ENCODE peak calls at places on chromosome 15, in nine cellular contexts. G is brain microvascular endothelial cell; N is cardiac muscle cell; H is kidney; J is caudate nucleus; L is HL-60; B is CD8-positive, alpha-beta memory T cell; C is mammary epithelial cell; O is transverse colon. V is an unnamed sample.
A peak's percentile ranks its signal among the peaks of the same experiment; 100 is the strongest.

GRCh38 chr15:64305261-64305660 is 50.7 kb downstream of the CSNK1G1 start:
- DNase-seq in B (no peak), O (no peak), G (no peak), L (no peak), H (no peak), J (no peak), N (no peak), C (peak; percentile 4), V (no peak)

GRCh38 chr15:84616235-84616634 is 15.4 kb downstream of the ZSCAN2 start:
- DNase-seq in N (no peak), H (peak; percentile 13), B (no peak), L (peak; percentile 68), J (no peak), C (no peak), G (no peak), O (no peak), V (no peak)

GRCh38 chr15:42619641-42620371 is 44.4 kb downstream of the STARD9 start:
- DNase-seq in H (no peak), G (no peak), B (no peak), J (no peak), O (no peak), L (no peak), N (no peak), C (no peak), V (no peak)

GRCh38 chr15:38041576-38041975 is 107.1 kb downstream of the TMCO5A start:
- DNase-seq in H (no peak), O (no peak), B (no peak), N (no peak), J (no peak), L (no peak), C (peak; percentile 79), G (no peak), V (peak; percentile 26)

GRCh38 chr15:52661909-52662308 is 17.3 kb downstream of the ATOSA start:
- DNase-seq in O (no peak), C (no peak), B (no peak), N (no peak), G (no peak), J (no peak), H (no peak), L (no peak), V (no peak)

GRCh38 chr15:45180201-45180600 is 7.6 kb downstream of the SHF start:
- DNase-seq in N (no peak), H (no peak), G (no peak), L (no peak), B (no peak), O (no peak), J (no peak), C (peak; percentile 61), V (no peak)

GRCh38 chr15:69384626-69385025 is 29.5 kb upstream of the KIF23 start:
- DNase-seq in N (no peak), B (no peak), J (no peak), G (no peak), C (no peak), O (no peak), L (no peak), H (no peak), V (no peak)

GRCh38 chr15:71888797-71889196 is 78.4 kb downstream of the NR2E3 start:
- DNase-seq in J (no peak), C (no peak), G (no peak), L (no peak), H (no peak), B (no peak), N (no peak), O (no peak), V (no peak)

GRCh38 chr15:45377630-45378148 is 655 bp downstream of the GATM start:
- DNase-seq in B (no peak), L (no peak), J (no peak), O (peak; percentile 46), G (no peak), C (no peak), H (peak; percentile 72), N (peak; percentile 64), V (no peak)

GRCh38 chr15:42159381-42160015 is 3.1 kb upstream of the PLA2G4F start:
- DNase-seq in B (no peak), H (no peak), J (no peak), C (no peak), G (no peak), N (peak; percentile 53), L (no peak), O (no peak), V (no peak)

GRCh38 chr15:49421991-49422390 is 1.1 kb upstream of the FGF7 start:
- DNase-seq in H (peak; percentile 29), B (no peak), J (no peak), N (peak; percentile 49), G (peak; percentile 38), L (peak; percentile 13), C (peak; percentile 55), O (peak; percentile 24), V (no peak)

GRCh38 chr15:100923902-100924301 is 4.7 kb downstream of the LRRK1 start:
- DNase-seq in G (no peak), L (no peak), C (no peak), O (no peak), H (no peak), B (no peak), J (no peak), N (no peak), V (no peak)

GRCh38 chr15:51935466-51936118 is 36.0 kb downstream of the LEO1 start:
- DNase-seq in C (no peak), J (no peak), G (no peak), B (no peak), O (no peak), L (no peak), N (no peak), H (no peak), V (no peak)

GRCh38 chr15:75154461-75155062 is 47.1 kb upstream of the C15orf39 start:
- DNase-seq in G (no peak), O (no peak), H (no peak), J (no peak), N (no peak), L (peak; percentile 46), C (no peak), B (no peak), V (no peak)

GRCh38 chr15:75153565-75154248 is 48.0 kb upstream of the C15orf39 start:
- DNase-seq in C (no peak), B (no peak), G (no peak), N (no peak), H (no peak), J (no peak), L (peak; percentile 92), O (no peak), V (no peak)

GRCh38 chr15:75152382-75153079 is 49.2 kb upstream of the C15orf39 start:
- DNase-seq in O (no peak), L (no peak), C (no peak), H (no peak), B (no peak), N (no peak), J (no peak), G (no peak), V (no peak)

GRCh38 chr15:75151214-75152128 is 50.2 kb upstream of the C15orf39 start:
- DNase-seq in B (no peak), N (peak; percentile 19), L (no peak), O (no peak), H (no peak), J (no peak), G (no peak), C (no peak), V (no peak)

GRCh38 chr15:75153084-75153483 is 48.6 kb upstream of the C15orf39 start:
- DNase-seq in O (no peak), L (peak; percentile 95), G (peak; percentile 28), H (no peak), N (peak; percentile 33), B (no peak), J (no peak), C (no peak), V (no peak)
- H3K27ac ChIP-seq in O (no peak overlapping the region), L (peak overlapping the region; percentile 86), G (no peak overlapping the region), H (no peak overlapping the region), N (no peak overlapping the region), B (no peak overlapping the region), J (no peak overlapping the region), C (no peak overlapping the region), V (no peak overlapping the region)

GRCh38 chr15:70767668-70768067 is 4.3 kb upstream of the UACA start:
- DNase-seq in C (no peak), G (no peak), H (no peak), L (no peak), B (no peak), O (no peak), J (no peak), N (no peak), V (no peak)
- H3K27ac ChIP-seq in C (no peak overlapping the region), G (no peak overlapping the region), H (no peak overlapping the region), L (no peak overlapping the region), B (no peak overlapping the region), O (peak overlapping the region; percentile 39), J (no peak overlapping the region), N (peak overlapping the region; percentile 73), V (no peak overlapping the region)

DNA sequence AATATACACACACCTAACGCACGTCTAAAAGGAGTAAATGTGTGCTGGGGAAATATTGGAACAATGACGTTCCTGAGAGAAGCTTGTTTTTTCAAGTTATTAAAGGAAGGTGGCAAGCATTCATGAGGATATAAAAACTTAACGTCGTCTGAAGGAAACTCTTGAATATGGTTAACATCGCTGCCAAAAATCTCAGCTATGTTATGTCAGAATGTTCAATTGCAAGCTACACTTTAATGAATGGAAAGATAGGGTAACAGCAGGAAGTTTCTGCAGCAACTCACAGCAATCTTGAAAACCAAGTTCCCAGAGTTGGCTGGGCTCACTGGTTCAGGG is 54.3 kb upstream of the MEF2A start:
- DNase-seq in N (no peak), L (no peak), C (no peak), J (no peak), B (no peak), H (no peak), O (no peak), G (peak; percentile 39), V (no peak)
- H3K27ac ChIP-seq in N (peak overlapping the region; percentile 63), L (no peak overlapping the region), C (no peak overlapping the region), J (no peak overlapping the region), B (no peak overlapping the region), H (no peak overlapping the region), O (no peak overlapping the region), G (no peak overlapping the region), V (no peak overlapping the region)

GRCh38 chr15:66210684-66211083 is 42.9 kb downstream of the MEGF11 start:
- DNase-seq in B (no peak), G (no peak), O (no peak), J (no peak), H (no peak), N (no peak), C (no peak), L (no peak), V (no peak)
- H3K27ac ChIP-seq in B (no peak overlapping the region), G (no peak overlapping the region), O (no peak overlapping the region), J (no peak overlapping the region), H (no peak overlapping the region), N (no peak overlapping the region), C (no peak overlapping the region), L (no peak overlapping the region), V (no peak overlapping the region)

GRCh38 chr15:31373970-31374369 is 47.3 kb downstream of the KLF13 start:
- DNase-seq in B (no peak), C (no peak), J (no peak), O (no peak), G (no peak), L (no peak), N (no peak), H (no peak), V (no peak)
- H3K27ac ChIP-seq in B (no peak overlapping the region), C (no peak overlapping the region), J (no peak overlapping the region), O (peak overlapping the region; percentile 75), G (no peak overlapping the region), L (no peak overlapping the region), N (no peak overlapping the region), H (peak overlapping the region; percentile 56), V (no peak overlapping the region)